ENCODE peak calls at places on chromosomes 7 and 10, in seven cellular contexts. One of them, this sample, is unnamed.

GRCh38 chr10:91088300-91089140 is 131.9 kb upstream of the PCGF5 start:
- DNase-seq in fibroblast of pulmonary artery: peak; percentile 24
- DNase-seq in coronary artery: no peak
- DNase-seq in Daoy: no peak
- DNase-seq in amniotic stem cell: no peak
- DNase-seq in activated T-cell treated with anti-CD3 and anti-CD28 coated beads, Interleukin-2, amount 50 U/mL, for 24 hours: no peak
- DNase-seq in epithelial cell of esophagus: no peak
- DNase-seq in this sample: no peak

GRCh38 chr7:28729685-28730084 is 228.4 kb downstream of the TRIL start:
- DNase-seq in fibroblast of pulmonary artery: peak; percentile 35
- DNase-seq in amniotic stem cell: no peak
- DNase-seq in epithelial cell of esophagus: peak; percentile 16
- DNase-seq in Daoy: no peak
- DNase-seq in activated T-cell treated with anti-CD3 and anti-CD28 coated beads, Interleukin-2, amount 50 U/mL, for 24 hours: no peak
- DNase-seq in coronary artery: no peak
- DNase-seq in this sample: no peak

GRCh38 chr7:96986901-96987300 is 18.5 kb upstream of the DLX6 start:
- DNase-seq in coronary artery: no peak
- DNase-seq in Daoy: no peak
- DNase-seq in activated T-cell treated with anti-CD3 and anti-CD28 coated beads, Interleukin-2, amount 50 U/mL, for 24 hours: no peak
- DNase-seq in fibroblast of pulmonary artery: no peak
- DNase-seq in amniotic stem cell: no peak
- DNase-seq in epithelial cell of esophagus: no peak
- DNase-seq in this sample: no peak

GRCh38 chr10:73060738-73061635 is 35.7 kb downstream of the P4HA1 start:
- DNase-seq in fibroblast of pulmonary artery: peak; percentile 48
- DNase-seq in Daoy: peak; percentile 4
- DNase-seq in amniotic stem cell: no peak
- DNase-seq in activated T-cell treated with anti-CD3 and anti-CD28 coated beads, Interleukin-2, amount 50 U/mL, for 24 hours: no peak
- DNase-seq in epithelial cell of esophagus: peak; percentile 54
- DNase-seq in coronary artery: no peak
- DNase-seq in this sample: no peak

GRCh38 chr7:92873776-92874175 is 37.4 kb upstream of the CDK6 start:
- DNase-seq in activated T-cell treated with anti-CD3 and anti-CD28 coated beads, Interleukin-2, amount 50 U/mL, for 24 hours: no peak
- DNase-seq in coronary artery: no peak
- DNase-seq in epithelial cell of esophagus: no peak
- DNase-seq in fibroblast of pulmonary artery: peak; percentile 36
- DNase-seq in Daoy: peak; percentile 62
- DNase-seq in amniotic stem cell: no peak
- DNase-seq in this sample: no peak

GRCh38 chr7:12640299-12641096 is 46.9 kb upstream of the ARL4A start:
- DNase-seq in coronary artery: no peak
- DNase-seq in epithelial cell of esophagus: no peak
- DNase-seq in fibroblast of pulmonary artery: no peak
- DNase-seq in activated T-cell treated with anti-CD3 and anti-CD28 coated beads, Interleukin-2, amount 50 U/mL, for 24 hours: no peak
- DNase-seq in Daoy: no peak
- DNase-seq in amniotic stem cell: no peak
- DNase-seq in this sample: no peak

GRCh38 chr7:100465299-100465698 is 1.2 kb upstream of the SPACDR start:
- DNase-seq in coronary artery: no peak
- DNase-seq in epithelial cell of esophagus: no peak
- DNase-seq in amniotic stem cell: no peak
- DNase-seq in Daoy: no peak
- DNase-seq in activated T-cell treated with anti-CD3 and anti-CD28 coated beads, Interleukin-2, amount 50 U/mL, for 24 hours: no peak
- DNase-seq in fibroblast of pulmonary artery: no peak
- DNase-seq in this sample: no peak

GRCh38 chr7:73429218-73429617 is 4.4 kb upstream of the FZD9 start:
- DNase-seq in epithelial cell of esophagus: no peak
- DNase-seq in Daoy: peak; percentile 68
- DNase-seq in activated T-cell treated with anti-CD3 and anti-CD28 coated beads, Interleukin-2, amount 50 U/mL, for 24 hours: no peak
- DNase-seq in coronary artery: no peak
- DNase-seq in amniotic stem cell: no peak
- DNase-seq in fibroblast of pulmonary artery: peak; percentile 39
- DNase-seq in this sample: no peak

GRCh38 chr7:73802459-73802858 is 28.3 kb upstream of the CLDN4 start:
- DNase-seq in coronary artery: peak; percentile 1
- DNase-seq in activated T-cell treated with anti-CD3 and anti-CD28 coated beads, Interleukin-2, amount 50 U/mL, for 24 hours: no peak
- DNase-seq in amniotic stem cell: no peak
- DNase-seq in fibroblast of pulmonary artery: no peak
- DNase-seq in Daoy: no peak
- DNase-seq in epithelial cell of esophagus: no peak
- DNase-seq in this sample: no peak

GRCh38 chr10:6108631-6109443 is 20.0 kb downstream of the RBM17 start:
- DNase-seq in activated T-cell treated with anti-CD3 and anti-CD28 coated beads, Interleukin-2, amount 50 U/mL, for 24 hours: no peak
- DNase-seq in epithelial cell of esophagus: peak; percentile 53
- DNase-seq in Daoy: no peak
- DNase-seq in fibroblast of pulmonary artery: peak; percentile 69
- DNase-seq in amniotic stem cell: peak; percentile 21
- DNase-seq in coronary artery: no peak
- DNase-seq in this sample: no peak

GRCh38 chr10:11782793-11783557 is 40.2 kb upstream of the PROSER2 start:
- DNase-seq in epithelial cell of esophagus: peak; percentile 77
- DNase-seq in fibroblast of pulmonary artery: peak; percentile 74
- DNase-seq in amniotic stem cell: peak; percentile 20
- DNase-seq in coronary artery: no peak
- DNase-seq in activated T-cell treated with anti-CD3 and anti-CD28 coated beads, Interleukin-2, amount 50 U/mL, for 24 hours: no peak
- DNase-seq in Daoy: peak; percentile 27
- DNase-seq in this sample: no peak

GRCh38 chr7:117750612-117751563 is 122.4 kb downstream of the CTTNBP2 start:
- DNase-seq in activated T-cell treated with anti-CD3 and anti-CD28 coated beads, Interleukin-2, amount 50 U/mL, for 24 hours: no peak
- DNase-seq in Daoy: peak; percentile 32
- DNase-seq in coronary artery: no peak
- DNase-seq in amniotic stem cell: peak; percentile 0
- DNase-seq in epithelial cell of esophagus: peak; percentile 47
- DNase-seq in fibroblast of pulmonary artery: peak; percentile 33
- DNase-seq in this sample: no peak

GRCh38 chr7:4302203-4302905 is 379.7 kb upstream of the FOXK1 start:
- DNase-seq in Daoy: no peak
- DNase-seq in amniotic stem cell: no peak
- DNase-seq in coronary artery: no peak
- DNase-seq in activated T-cell treated with anti-CD3 and anti-CD28 coated beads, Interleukin-2, amount 50 U/mL, for 24 hours: no peak
- DNase-seq in epithelial cell of esophagus: no peak
- DNase-seq in fibroblast of pulmonary artery: no peak
- DNase-seq in this sample: no peak

GRCh38 chr10:71486465-71487114 is 89.9 kb downstream of the CDH23 start:
- DNase-seq in Daoy: peak; percentile 48
- DNase-seq in fibroblast of pulmonary artery: peak; percentile 47
- DNase-seq in epithelial cell of esophagus: peak; percentile 49
- DNase-seq in activated T-cell treated with anti-CD3 and anti-CD28 coated beads, Interleukin-2, amount 50 U/mL, for 24 hours: peak; percentile 58
- DNase-seq in amniotic stem cell: no peak
- DNase-seq in coronary artery: no peak
- DNase-seq in this sample: peak; percentile 82

GRCh38 chr7:112160130-112160770 is 45.9 kb downstream of the DOCK4 start:
- DNase-seq in epithelial cell of esophagus: peak; percentile 61
- DNase-seq in coronary artery: no peak
- DNase-seq in activated T-cell treated with anti-CD3 and anti-CD28 coated beads, Interleukin-2, amount 50 U/mL, for 24 hours: no peak
- DNase-seq in fibroblast of pulmonary artery: peak; percentile 46
- DNase-seq in amniotic stem cell: no peak
- DNase-seq in Daoy: peak; percentile 77
- DNase-seq in this sample: no peak

GRCh38 chr10:132422931-132423813 is 26.2 kb downstream of the PWWP2B start:
- DNase-seq in coronary artery: no peak
- DNase-seq in fibroblast of pulmonary artery: no peak
- DNase-seq in epithelial cell of esophagus: no peak
- DNase-seq in activated T-cell treated with anti-CD3 and anti-CD28 coated beads, Interleukin-2, amount 50 U/mL, for 24 hours: no peak
- DNase-seq in Daoy: no peak
- DNase-seq in amniotic stem cell: no peak
- DNase-seq in this sample: no peak

GRCh38 chr7:24576171-24577052 is 3.2 kb downstream of the PALS2 start:
- DNase-seq in amniotic stem cell: peak; percentile 69
- DNase-seq in epithelial cell of esophagus: peak; percentile 73
- DNase-seq in activated T-cell treated with anti-CD3 and anti-CD28 coated beads, Interleukin-2, amount 50 U/mL, for 24 hours: no peak
- DNase-seq in coronary artery: no peak
- DNase-seq in Daoy: peak; percentile 75
- DNase-seq in fibroblast of pulmonary artery: peak; percentile 86
- DNase-seq in this sample: no peak

GRCh38 chr7:128903621-128904361 is 6.7 kb downstream of the KCP start:
- DNase-seq in fibroblast of pulmonary artery: no peak
- DNase-seq in coronary artery: no peak
- DNase-seq in Daoy: no peak
- DNase-seq in epithelial cell of esophagus: no peak
- DNase-seq in amniotic stem cell: no peak
- DNase-seq in activated T-cell treated with anti-CD3 and anti-CD28 coated beads, Interleukin-2, amount 50 U/mL, for 24 hours: no peak
- DNase-seq in this sample: no peak

GRCh38 chr7:134548877-134549276 is at the start of gene AKR1B15:
- DNase-seq in amniotic stem cell: no peak
- DNase-seq in coronary artery: no peak
- DNase-seq in activated T-cell treated with anti-CD3 and anti-CD28 coated beads, Interleukin-2, amount 50 U/mL, for 24 hours: no peak
- DNase-seq in epithelial cell of esophagus: peak; percentile 79
- DNase-seq in Daoy: peak; percentile 73
- DNase-seq in fibroblast of pulmonary artery: peak; percentile 10
- DNase-seq in this sample: peak; percentile 51

GRCh38 chr10:63699785-63700184 is 178.6 kb downstream of the REEP3 start:
- DNase-seq in Daoy: peak; percentile 65
- DNase-seq in amniotic stem cell: peak; percentile 40
- DNase-seq in activated T-cell treated with anti-CD3 and anti-CD28 coated beads, Interleukin-2, amount 50 U/mL, for 24 hours: no peak
- DNase-seq in coronary artery: no peak
- DNase-seq in epithelial cell of esophagus: peak; percentile 64
- DNase-seq in fibroblast of pulmonary artery: peak; percentile 84
- DNase-seq in this sample: no peak

GRCh38 chr7:231030-231857 is 38.9 kb downstream of the FAM20C start:
- DNase-seq in coronary artery: no peak
- DNase-seq in activated T-cell treated with anti-CD3 and anti-CD28 coated beads, Interleukin-2, amount 50 U/mL, for 24 hours: no peak
- DNase-seq in amniotic stem cell: no peak
- DNase-seq in epithelial cell of esophagus: no peak
- DNase-seq in fibroblast of pulmonary artery: no peak
- DNase-seq in Daoy: no peak
- DNase-seq in this sample: no peak